ENCODE peak calls at places on chromosomes 2 and 18, in six cellular contexts. C is right cardiac atrium; F is Karpas-422; A is esophagus squamous epithelium; K is CD8-positive, alpha-beta T cell; R is ovary. G is an unnamed sample.

GRCh38 chr2:105929506-105929905 is 184.8 kb downstream of the NCK2 start:
- DNase-seq in C (no peak), F (no peak), A (no peak), K (peak; percentile 47), R (no peak), G (no peak)

GRCh38 chr18:49241852-49242251 is 218.6 kb downstream of the DYM start:
- DNase-seq in C (no peak), F (no peak), A (no peak), K (no peak), R (no peak), G (no peak)

GRCh38 chr2:113275556-113276215 is 3.0 kb downstream of the PAX8 start:
- DNase-seq in C (no peak), F (no peak), A (no peak), K (no peak), R (no peak), G (no peak)

GRCh38 chr2:239309398-239310245 is 91.2 kb downstream of the HDAC4 start:
- DNase-seq in C (no peak), F (no peak), A (no peak), K (no peak), R (peak; percentile 45), G (peak; percentile 0)

GRCh38 chr2:73494031-73494430 is 108.4 kb downstream of the ALMS1 start:
- DNase-seq in C (no peak), F (no peak), A (no peak), K (no peak), R (no peak), G (no peak)

GRCh38 chr2:221085936-221086335 is 486.2 kb downstream of the EPHA4 start:
- DNase-seq in C (no peak), F (no peak), A (no peak), K (no peak), R (no peak), G (no peak)

GRCh38 chr2:203535784-203536590 is 886 bp upstream of the RAPH1 start:
- DNase-seq in C (no peak), F (no peak), A (no peak), K (no peak), R (no peak), G (no peak)

GRCh38 chr2:51706220-51706619 is 674.3 kb upstream of the NRXN1 start:
- DNase-seq in C (no peak), F (no peak), A (no peak), K (no peak), R (no peak), G (no peak)

GRCh38 chr2:72583376-72583775 is 242.5 kb downstream of the EXOC6B start:
- DNase-seq in C (no peak), F (no peak), A (no peak), K (no peak), R (no peak), G (no peak)

GRCh38 chr18:3525870-3526420 is 76.0 kb downstream of the TGIF1 start:
- DNase-seq in C (no peak), F (peak; percentile 74), A (no peak), K (peak; percentile 3), R (no peak), G (no peak)

GRCh38 chr2:205769879-205770278 is 87.6 kb downstream of the NRP2 start:
- DNase-seq in C (no peak), F (no peak), A (no peak), K (no peak), R (no peak), G (no peak)

GRCh38 chr2:179082697-179083096 is 32.8 kb upstream of the CCDC141 start:
- DNase-seq in C (no peak), F (no peak), A (no peak), K (no peak), R (no peak), G (no peak)

GRCh38 chr18:8778824-8779223 is 73.5 kb downstream of the MTCL1 start:
- DNase-seq in C (no peak), F (no peak), A (no peak), K (no peak), R (no peak), G (peak; percentile 39)

GRCh38 chr2:214731008-214731407 is 78.5 kb downstream of the BARD1 start:
- DNase-seq in C (peak; percentile 38), F (no peak), A (no peak), K (no peak), R (no peak), G (no peak)

GRCh38 chr2:127424598-127425379 is 6.6 kb downstream of the PROC start:
- DNase-seq in C (no peak), F (no peak), A (no peak), K (no peak), R (no peak), G (no peak)

GRCh38 chr2:96399342-96400048 is 63.9 kb downstream of the NCAPH start:
- DNase-seq in C (no peak), F (peak; percentile 38), A (no peak), K (no peak), R (no peak), G (no peak)

GRCh38 chr2:178114462-178114861 is 2.2 kb downstream of the RBM45 start:
- DNase-seq in C (no peak), F (no peak), A (no peak), K (no peak), R (no peak), G (no peak)

GRCh38 chr18:67511840-67512239 is 4.7 kb downstream of the DSEL start:
- DNase-seq in C (no peak), F (no peak), A (no peak), K (no peak), R (no peak), G (no peak)

GRCh38 chr2:62204998-62205496 is 9.1 kb downstream of the B3GNT2 start:
- DNase-seq in C (no peak), F (no peak), A (no peak), K (no peak), R (no peak), G (no peak)

GRCh38 chr2:49189512-49190225 is 35.4 kb upstream of the FSHR start:
- DNase-seq in C (no peak), F (no peak), A (no peak), K (no peak), R (no peak), G (no peak)

GRCh38 chr2:8094571-8094970 is 587.3 kb upstream of the ID2 start:
- DNase-seq in C (no peak), F (no peak), A (no peak), K (no peak), R (no peak), G (no peak)

GRCh38 chr2:236969767-236970655 is 115.7 kb upstream of the COPS8 start:
- DNase-seq in C (no peak), F (no peak), A (no peak), K (peak; percentile 30), R (no peak), G (no peak)

GRCh38 chr2:167510071-167510759 is 621.9 kb downstream of the XIRP2 start:
- DNase-seq in C (no peak), F (no peak), A (no peak), K (no peak), R (no peak), G (no peak)

GRCh38 chr2:23521060-23521459 is 136.1 kb downstream of the KLHL29 start:
- DNase-seq in C (no peak), F (no peak), A (no peak), K (no peak), R (no peak), G (no peak)

GRCh38 chr18:8980496-8981402 is 121.8 kb upstream of the NDUFV2 start:
- DNase-seq in C (no peak), F (no peak), A (no peak), K (no peak), R (no peak), G (no peak)

GRCh38 chr18:61196745-61197144 is 136.5 kb upstream of the CDH20 start:
- DNase-seq in C (no peak), F (no peak), A (no peak), K (no peak), R (no peak), G (no peak)

GRCh38 chr2:182301093-182301492 is 125.7 kb downstream of the PDE1A start:
- DNase-seq in C (no peak), F (no peak), A (no peak), K (no peak), R (no peak), G (no peak)

GRCh38 chr2:69046221-69046662 is 33.3 kb downstream of the ANTXR1 start:
- DNase-seq in C (no peak), F (no peak), A (no peak), K (no peak), R (no peak), G (peak; percentile 55)

GRCh38 chr18:54774971-54775665 is 53.2 kb upstream of the RAB27B start:
- DNase-seq in C (no peak), F (no peak), A (no peak), K (no peak), R (no peak), G (no peak)

DNA sequence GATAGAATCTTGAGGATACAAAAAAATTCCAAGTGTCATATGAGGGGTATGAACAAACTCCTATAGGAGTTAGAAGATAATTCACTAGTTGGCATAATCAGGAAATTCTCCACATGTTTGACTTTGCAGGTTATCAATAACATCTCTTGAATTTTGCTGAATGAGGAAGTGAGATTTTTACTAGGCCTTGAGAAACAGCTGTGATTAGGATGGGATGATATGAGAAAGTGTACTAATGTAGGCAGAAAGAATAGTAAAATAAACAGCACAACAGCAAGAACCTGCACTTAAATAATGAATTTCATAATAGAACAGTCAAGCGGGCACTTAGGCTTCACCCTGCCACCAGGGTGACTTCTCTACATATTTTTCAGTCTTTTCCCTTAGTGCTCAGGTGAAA is 570.8 kb upstream of the CRIM1 start:
- DNase-seq in C (no peak), F (no peak), A (no peak), K (no peak), R (no peak), G (no peak)
- H3K9me3 ChIP-seq in C (no peaks in the 10 kb centered on the region), F (peaks cover 17% of the 10 kb centered on the region), A (no peaks in the 10 kb centered on the region), K (no peaks in the 10 kb centered on the region), R (no peaks in the 10 kb centered on the region), G (no peaks in the 10 kb centered on the region)

GRCh38 chr2:89775885-89776284 is 1084.4 kb downstream of the RPIA start:
- DNase-seq in C (no peak), F (no peak), A (no peak), K (no peak), R (no peak), G (no peak)
- H3K9me3 ChIP-seq in C (peaks cover 2% of the 10 kb centered on the region), F (peaks cover 81% of the 10 kb centered on the region), A (peaks cover 3% of the 10 kb centered on the region), K (peaks cover 18% of the 10 kb centered on the region), R (no peaks in the 10 kb centered on the region), G (no peaks in the 10 kb centered on the region)

GRCh38 chr2:132463719-132464118 is 47.1 kb downstream of the GPR39 start:
- DNase-seq in C (no peak), F (no peak), A (no peak), K (no peak), R (no peak), G (no peak)

GRCh38 chr2:132465917-132466316 is 49.3 kb downstream of the GPR39 start:
- DNase-seq in C (no peak), F (no peak), A (no peak), K (no peak), R (no peak), G (no peak)

GRCh38 chr2:132462242-132462641 is 45.6 kb downstream of the GPR39 start:
- DNase-seq in C (no peak), F (no peak), A (no peak), K (no peak), R (no peak), G (no peak)

GRCh38 chr2:132469095-132469494 is 52.5 kb downstream of the GPR39 start:
- DNase-seq in C (no peak), F (no peak), A (no peak), K (no peak), R (no peak), G (no peak)

GRCh38 chr2:132466428-132467028 is 49.9 kb downstream of the GPR39 start:
- DNase-seq in C (no peak), F (no peak), A (no peak), K (no peak), R (no peak), G (no peak)
- H3K9me3 ChIP-seq in C (peaks cover 3% of the 10 kb centered on the region), F (peaks cover 23% of the 10 kb centered on the region), A (no peaks in the 10 kb centered on the region), K (peaks cover 4% of the 10 kb centered on the region), R (no peaks in the 10 kb centered on the region), G (no peaks in the 10 kb centered on the region)

GRCh38 chr2:16250466-16250865 is 310.1 kb downstream of the MYCN start:
- DNase-seq in C (no peak), F (no peak), A (no peak), K (no peak), R (no peak), G (no peak)
- H3K9me3 ChIP-seq in C (no peaks in the 10 kb centered on the region), F (no peaks in the 10 kb centered on the region), A (no peaks in the 10 kb centered on the region), K (no peaks in the 10 kb centered on the region), R (no peaks in the 10 kb centered on the region), G (no peaks in the 10 kb centered on the region)

G was measured in adrenal gland.